ENCODE peak calls at places on chromosomes 4 and X, in six cellular contexts. One of them, this sample, is unnamed.

GRCh38 chrX:119516157-119516702 is 48.0 kb downstream of the SLC25A5 start:
- DNase-seq in GM12864: peak; percentile 33
- DNase-seq in fibroblast of lung: peak; percentile 77
- DNase-seq in choroid plexus epithelial cell: peak; percentile 82
- DNase-seq in cardiac fibroblast: peak; percentile 77
- DNase-seq in mesothelial cell of epicardium: no peak
- DNase-seq in this sample: peak; percentile 52

GRCh38 chr4:170089743-170090666 is at the start of gene AADAT:
- DNase-seq in choroid plexus epithelial cell: peak; percentile 69
- DNase-seq in fibroblast of lung: peak; percentile 80
- DNase-seq in GM12864: no peak
- DNase-seq in mesothelial cell of epicardium: peak; percentile 56
- DNase-seq in cardiac fibroblast: peak; percentile 81
- DNase-seq in this sample: peak; percentile 66

GRCh38 chr4:150080335-150080734 is 2.1 kb downstream of the DCLK2 start:
- DNase-seq in fibroblast of lung: peak; percentile 35
- DNase-seq in cardiac fibroblast: peak; percentile 33
- DNase-seq in GM12864: no peak
- DNase-seq in choroid plexus epithelial cell: peak; percentile 29
- DNase-seq in mesothelial cell of epicardium: no peak
- DNase-seq in this sample: no peak

GRCh38 chr4:37447886-37448285 is 203.3 kb downstream of the NWD2 start:
- DNase-seq in cardiac fibroblast: peak; percentile 3
- DNase-seq in GM12864: no peak
- DNase-seq in mesothelial cell of epicardium: no peak
- DNase-seq in choroid plexus epithelial cell: no peak
- DNase-seq in fibroblast of lung: no peak
- DNase-seq in this sample: no peak

GRCh38 chrX:66635360-66635759 is 3.5 kb downstream of the EDA2R start:
- DNase-seq in mesothelial cell of epicardium: no peak
- DNase-seq in choroid plexus epithelial cell: peak; percentile 86
- DNase-seq in cardiac fibroblast: peak; percentile 72
- DNase-seq in fibroblast of lung: peak; percentile 45
- DNase-seq in GM12864: no peak
- DNase-seq in this sample: no peak

GRCh38 chr4:100968046-100968445 is 379.3 kb downstream of the PPP3CA start:
- DNase-seq in fibroblast of lung: no peak
- DNase-seq in mesothelial cell of epicardium: no peak
- DNase-seq in GM12864: no peak
- DNase-seq in cardiac fibroblast: no peak
- DNase-seq in choroid plexus epithelial cell: no peak
- DNase-seq in this sample: no peak

GRCh38 chr4:152967942-152968341 is 31.8 kb downstream of the FHDC1 start:
- DNase-seq in choroid plexus epithelial cell: no peak
- DNase-seq in GM12864: no peak
- DNase-seq in fibroblast of lung: no peak
- DNase-seq in cardiac fibroblast: no peak
- DNase-seq in mesothelial cell of epicardium: no peak
- DNase-seq in this sample: no peak

GRCh38 chrX:21856504-21856903 is 717 bp downstream of the YY2 start:
- DNase-seq in cardiac fibroblast: no peak
- DNase-seq in fibroblast of lung: no peak
- DNase-seq in choroid plexus epithelial cell: no peak
- DNase-seq in mesothelial cell of epicardium: no peak
- DNase-seq in GM12864: no peak
- DNase-seq in this sample: no peak

GRCh38 chr4:17809667-17810066 is 890 bp downstream of the DCAF16 start:
- DNase-seq in GM12864: no peak
- DNase-seq in fibroblast of lung: no peak
- DNase-seq in choroid plexus epithelial cell: no peak
- DNase-seq in cardiac fibroblast: no peak
- DNase-seq in mesothelial cell of epicardium: no peak
- DNase-seq in this sample: no peak

GRCh38 chr4:52015366-52015765 is 4.8 kb downstream of the LRRC66 start:
- DNase-seq in choroid plexus epithelial cell: peak; percentile 54
- DNase-seq in GM12864: no peak
- DNase-seq in fibroblast of lung: peak; percentile 21
- DNase-seq in mesothelial cell of epicardium: no peak
- DNase-seq in cardiac fibroblast: no peak
- DNase-seq in this sample: no peak

GRCh38 chr4:118345813-118346212 is 7.0 kb downstream of the PRSS12 start:
- DNase-seq in fibroblast of lung: no peak
- DNase-seq in mesothelial cell of epicardium: no peak
- DNase-seq in choroid plexus epithelial cell: peak; percentile 24
- DNase-seq in cardiac fibroblast: peak; percentile 21
- DNase-seq in GM12864: no peak
- DNase-seq in this sample: no peak

GRCh38 chrX:1126738-1127137 is 85.7 kb downstream of the CRLF2 start:
- DNase-seq in mesothelial cell of epicardium: no peak
- DNase-seq in GM12864: no peak
- DNase-seq in choroid plexus epithelial cell: no peak
- DNase-seq in fibroblast of lung: no peak
- DNase-seq in cardiac fibroblast: no peak
- DNase-seq in this sample: no peak

GRCh38 chr4:141132689-141133145 is 552 bp downstream of the RNF150 start:
- DNase-seq in cardiac fibroblast: peak; percentile 25
- DNase-seq in mesothelial cell of epicardium: no peak
- DNase-seq in GM12864: no peak
- DNase-seq in fibroblast of lung: peak; percentile 35
- DNase-seq in choroid plexus epithelial cell: no peak
- DNase-seq in this sample: no peak

GRCh38 chr4:1975391-1975801 is 33.4 kb downstream of the NELFA start:
- DNase-seq in GM12864: no peak
- DNase-seq in choroid plexus epithelial cell: no peak
- DNase-seq in mesothelial cell of epicardium: no peak
- DNase-seq in cardiac fibroblast: no peak
- DNase-seq in fibroblast of lung: no peak
- DNase-seq in this sample: no peak

GRCh38 chr4:101954351-101954750 is 163.8 kb downstream of the BANK1 start:
- DNase-seq in mesothelial cell of epicardium: no peak
- DNase-seq in choroid plexus epithelial cell: no peak
- DNase-seq in cardiac fibroblast: peak; percentile 20
- DNase-seq in fibroblast of lung: no peak
- DNase-seq in GM12864: no peak
- DNase-seq in this sample: no peak

GRCh38 chr4:136457577-136457976 is 1074.7 kb downstream of the PCDH18 start:
- DNase-seq in fibroblast of lung: no peak
- DNase-seq in choroid plexus epithelial cell: no peak
- DNase-seq in GM12864: no peak
- DNase-seq in cardiac fibroblast: no peak
- DNase-seq in mesothelial cell of epicardium: no peak
- DNase-seq in this sample: no peak

GRCh38 chr4:147599206-147599605 is 18.0 kb upstream of the TMEM184C start:
- DNase-seq in GM12864: no peak
- DNase-seq in fibroblast of lung: no peak
- DNase-seq in choroid plexus epithelial cell: no peak
- DNase-seq in mesothelial cell of epicardium: no peak
- DNase-seq in cardiac fibroblast: no peak
- DNase-seq in this sample: no peak

GRCh38 chr4:169205146-169205806 is 65.5 kb downstream of the SH3RF1 start:
- DNase-seq in choroid plexus epithelial cell: no peak
- DNase-seq in fibroblast of lung: peak; percentile 45
- DNase-seq in cardiac fibroblast: no peak
- DNase-seq in GM12864: no peak
- DNase-seq in mesothelial cell of epicardium: no peak
- DNase-seq in this sample: no peak

GRCh38 chr4:8330821-8331566 is 61.4 kb downstream of the HTRA3 start:
- DNase-seq in GM12864: no peak
- DNase-seq in cardiac fibroblast: peak; percentile 55
- DNase-seq in mesothelial cell of epicardium: peak; percentile 4
- DNase-seq in fibroblast of lung: peak; percentile 47
- DNase-seq in choroid plexus epithelial cell: peak; percentile 38
- DNase-seq in this sample: no peak
- TF ChIP-seq CTCF in GM12864: no peak
- TF ChIP-seq CTCF in cardiac fibroblast: peak; percentile 19
- TF ChIP-seq CTCF in mesothelial cell of epicardium: no peak
- TF ChIP-seq CTCF in fibroblast of lung: no peak
- TF ChIP-seq CTCF in choroid plexus epithelial cell: peak; percentile 16
- TF ChIP-seq CTCF in this sample: no peak

GRCh38 chr4:188661502-188661901 is 522.3 kb downstream of the TRIML1 start:
- DNase-seq in mesothelial cell of epicardium: no peak
- DNase-seq in fibroblast of lung: no peak
- DNase-seq in GM12864: no peak
- DNase-seq in choroid plexus epithelial cell: no peak
- DNase-seq in cardiac fibroblast: no peak
- DNase-seq in this sample: no peak

GRCh38 chr4:188660796-188661195 is 521.6 kb downstream of the TRIML1 start:
- DNase-seq in fibroblast of lung: no peak
- DNase-seq in mesothelial cell of epicardium: no peak
- DNase-seq in choroid plexus epithelial cell: no peak
- DNase-seq in GM12864: no peak
- DNase-seq in cardiac fibroblast: no peak
- DNase-seq in this sample: no peak

GRCh38 chr4:188658958-188659522 is 519.8 kb downstream of the TRIML1 start:
- DNase-seq in mesothelial cell of epicardium: no peak
- DNase-seq in choroid plexus epithelial cell: no peak
- DNase-seq in fibroblast of lung: no peak
- DNase-seq in cardiac fibroblast: no peak
- DNase-seq in GM12864: no peak
- DNase-seq in this sample: no peak

DNA sequence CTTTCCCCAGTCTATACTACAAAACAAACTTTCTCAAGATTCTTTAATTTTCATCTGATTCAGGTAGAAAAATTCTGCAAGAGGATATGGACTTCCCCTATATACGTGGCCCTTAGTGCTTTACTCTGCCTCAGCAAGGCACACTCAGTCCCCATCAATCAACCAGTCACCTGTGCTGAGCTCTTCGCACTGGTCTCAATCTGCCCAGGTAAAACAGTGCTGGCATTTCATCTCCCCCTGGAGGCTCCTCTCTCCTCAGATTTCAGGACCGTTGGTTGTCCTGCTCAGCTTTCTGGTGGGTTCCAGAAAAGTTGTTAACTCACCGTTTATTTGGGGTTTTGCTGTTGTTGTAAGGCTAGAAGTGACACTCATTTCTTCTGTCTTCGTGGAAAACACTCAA is 518.1 kb downstream of the TRIML1 start:
- DNase-seq in fibroblast of lung: no peak
- DNase-seq in cardiac fibroblast: no peak
- DNase-seq in GM12864: no peak
- DNase-seq in mesothelial cell of epicardium: no peak
- DNase-seq in choroid plexus epithelial cell: no peak
- DNase-seq in this sample: no peak
- TF ChIP-seq CTCF in fibroblast of lung: no peak
- TF ChIP-seq CTCF in cardiac fibroblast: no peak
- TF ChIP-seq CTCF in GM12864: no peak
- TF ChIP-seq CTCF in mesothelial cell of epicardium: no peak
- TF ChIP-seq CTCF in choroid plexus epithelial cell: no peak
- TF ChIP-seq CTCF in this sample: no peak

GRCh38 chr4:94757192-94758140 is at the start of gene BMPR1B:
- DNase-seq in mesothelial cell of epicardium: peak; percentile 20
- DNase-seq in choroid plexus epithelial cell: peak; percentile 74
- DNase-seq in cardiac fibroblast: peak; percentile 69
- DNase-seq in GM12864: no peak
- DNase-seq in fibroblast of lung: peak; percentile 71
- DNase-seq in this sample: no peak
- TF ChIP-seq CTCF in mesothelial cell of epicardium: no peak
- TF ChIP-seq CTCF in choroid plexus epithelial cell: peak; percentile 33
- TF ChIP-seq CTCF in cardiac fibroblast: no peak
- TF ChIP-seq CTCF in GM12864: no peak
- TF ChIP-seq CTCF in fibroblast of lung: peak; percentile 16
- TF ChIP-seq CTCF in this sample: peak; percentile 22

GRCh38 chr4:146040623-146041022 is 102.0 kb upstream of the ZNF827 start:
- DNase-seq in mesothelial cell of epicardium: no peak
- DNase-seq in fibroblast of lung: no peak
- DNase-seq in cardiac fibroblast: no peak
- DNase-seq in choroid plexus epithelial cell: no peak
- DNase-seq in GM12864: no peak
- DNase-seq in this sample: no peak
- TF ChIP-seq CTCF in mesothelial cell of epicardium: no peak
- TF ChIP-seq CTCF in fibroblast of lung: no peak
- TF ChIP-seq CTCF in cardiac fibroblast: no peak
- TF ChIP-seq CTCF in choroid plexus epithelial cell: peak; percentile 11
- TF ChIP-seq CTCF in GM12864: no peak
- TF ChIP-seq CTCF in this sample: no peak

GRCh38 chr4:76718806-76719205 is 179.1 kb downstream of the SOWAHB start:
- DNase-seq in choroid plexus epithelial cell: no peak
- DNase-seq in cardiac fibroblast: no peak
- DNase-seq in fibroblast of lung: no peak
- DNase-seq in mesothelial cell of epicardium: no peak
- DNase-seq in GM12864: no peak
- DNase-seq in this sample: no peak
- TF ChIP-seq CTCF in choroid plexus epithelial cell: no peak
- TF ChIP-seq CTCF in cardiac fibroblast: no peak
- TF ChIP-seq CTCF in fibroblast of lung: no peak
- TF ChIP-seq CTCF in mesothelial cell of epicardium: no peak
- TF ChIP-seq CTCF in GM12864: no peak
- TF ChIP-seq CTCF in this sample: no peak

GRCh38 chrX:85288992-85289723 is 45.4 kb downstream of the ZNF711 start:
- DNase-seq in choroid plexus epithelial cell: no peak
- DNase-seq in fibroblast of lung: no peak
- DNase-seq in mesothelial cell of epicardium: no peak
- DNase-seq in GM12864: no peak
- DNase-seq in cardiac fibroblast: no peak
- DNase-seq in this sample: no peak
- TF ChIP-seq CTCF in choroid plexus epithelial cell: no peak
- TF ChIP-seq CTCF in fibroblast of lung: no peak
- TF ChIP-seq CTCF in mesothelial cell of epicardium: no peak
- TF ChIP-seq CTCF in GM12864: no peak
- TF ChIP-seq CTCF in cardiac fibroblast: no peak
- TF ChIP-seq CTCF in this sample: no peak

GRCh38 chr4:188372856-188373255 is 233.6 kb downstream of the TRIML1 start:
- DNase-seq in mesothelial cell of epicardium: no peak
- DNase-seq in cardiac fibroblast: peak; percentile 79
- DNase-seq in fibroblast of lung: peak; percentile 18
- DNase-seq in choroid plexus epithelial cell: no peak
- DNase-seq in GM12864: no peak
- DNase-seq in this sample: no peak
- TF ChIP-seq CTCF in mesothelial cell of epicardium: no peak
- TF ChIP-seq CTCF in cardiac fibroblast: peak; percentile 23
- TF ChIP-seq CTCF in fibroblast of lung: no peak
- TF ChIP-seq CTCF in choroid plexus epithelial cell: no peak
- TF ChIP-seq CTCF in GM12864: no peak
- TF ChIP-seq CTCF in this sample: no peak

This sample was measured in D721Med.